ENCODE peak calls at places on chromosome 3, in nine cellular contexts. G is 8988T, U is HTR-8/SVneo, X is bronchial epithelial cell, C is NCI-H2029 treated with DMSO at 0.1 percent for 48 hours, Q is nephron progenitor cell, O is caudate nucleus, Z is NCI-H1105, N is cortex of kidney. F is an unnamed sample.
A peak's percentile ranks its signal among the peaks of the same experiment; 100 is the strongest.

GRCh38 chr3:133812872-133813271 is 7.3 kb downstream of the SRPRB start:
- DNase-seq in U (no peak), N (no peak), C (no peak), Z (no peak), Q (no peak), X (no peak), G (no peak), O (no peak), F (no peak)

GRCh38 chr3:149547954-149548728 is 73.6 kb downstream of the TM4SF4 start:
- DNase-seq in N (no peak), O (no peak), C (peak; percentile 48), X (peak; percentile 69), Q (no peak), Z (no peak), G (no peak), U (no peak), F (peak; percentile 82)

GRCh38 chr3:188207941-188208750 is 54.2 kb downstream of the LPP start:
- DNase-seq in N (no peak), G (no peak), O (no peak), Q (no peak), U (no peak), C (no peak), Z (no peak), X (no peak), F (no peak)

GRCh38 chr3:177905895-177906511 is 630.2 kb upstream of the KCNMB2 start:
- DNase-seq in G (no peak), Z (no peak), X (peak; percentile 17), U (peak; percentile 65), N (no peak), C (no peak), O (no peak), Q (no peak), F (no peak)

GRCh38 chr3:195099976-195100755 is 170.8 kb downstream of the XXYLT1 start:
- DNase-seq in Q (no peak), O (no peak), C (no peak), Z (no peak), U (no peak), X (no peak), N (no peak), G (no peak), F (no peak)

GRCh38 chr3:70072180-70072579 is 72.6 kb downstream of the SAMMSON start:
- DNase-seq in X (no peak), Z (no peak), G (no peak), N (no peak), U (no peak), C (no peak), O (no peak), Q (no peak), F (no peak)

GRCh38 chr3:8869613-8870012 is 93.7 kb downstream of the RAD18 start:
- DNase-seq in Z (no peak), C (no peak), G (peak; percentile 45), O (no peak), U (peak; percentile 82), X (peak; percentile 100), N (no peak), Q (no peak), F (peak; percentile 99)

GRCh38 chr3:107810195-107811071 is 280.4 kb downstream of the CD47 start:
- DNase-seq in U (no peak), N (no peak), X (no peak), Z (no peak), C (no peak), O (no peak), Q (peak; percentile 12), G (no peak), F (no peak)

GRCh38 chr3:50395070-50395860 is 35.9 kb upstream of the TMEM115 start:
- DNase-seq in C (no peak), N (no peak), Q (no peak), Z (no peak), G (no peak), O (no peak), U (no peak), X (no peak), F (no peak)

F was measured in epithelial cell of esophagus.